ENCODE peak calls at places on chromosome 4, in five cellular contexts. One of them, this sample, is unnamed.

GRCh38 chr4:147927377-147928137 is 195.7 kb downstream of the ARHGAP10 start:
- DNase-seq in neuronal stem cell: no peak
- DNase-seq in mesenchymal stem cell: peak; percentile 34
- DNase-seq in H1: no peak
- DNase-seq in IMR-90: peak; percentile 39
- DNase-seq in this sample: no peak

GRCh38 chr4:110156442-110156841 is 42.0 kb downstream of the ELOVL6 start:
- DNase-seq in mesenchymal stem cell: no peak
- DNase-seq in IMR-90: no peak
- DNase-seq in neuronal stem cell: no peak
- DNase-seq in H1: no peak
- DNase-seq in this sample: no peak

GRCh38 chr4:140579278-140579677 is 10.5 kb upstream of the UCP1 start:
- DNase-seq in mesenchymal stem cell: no peak
- DNase-seq in IMR-90: no peak
- DNase-seq in H1: no peak
- DNase-seq in neuronal stem cell: no peak
- DNase-seq in this sample: no peak

GRCh38 chr4:3809028-3809427 is 42.8 kb downstream of the ADRA2C start:
- DNase-seq in neuronal stem cell: no peak
- DNase-seq in IMR-90: no peak
- DNase-seq in H1: no peak
- DNase-seq in mesenchymal stem cell: no peak
- DNase-seq in this sample: no peak

GRCh38 chr4:34720563-34720962 is 1523.8 kb downstream of the ARAP2 start:
- DNase-seq in mesenchymal stem cell: peak; percentile 60
- DNase-seq in IMR-90: peak; percentile 24
- DNase-seq in neuronal stem cell: peak; percentile 40
- DNase-seq in H1: no peak
- DNase-seq in this sample: no peak

GRCh38 chr4:84877051-84877833 is 89.2 kb downstream of the WDFY3 start:
- DNase-seq in mesenchymal stem cell: peak; percentile 78
- DNase-seq in neuronal stem cell: no peak
- DNase-seq in H1: no peak
- DNase-seq in IMR-90: no peak
- DNase-seq in this sample: no peak

GRCh38 chr4:7167706-7168105 is 24.6 kb upstream of the SORCS2 start:
- DNase-seq in H1: no peak
- DNase-seq in IMR-90: no peak
- DNase-seq in neuronal stem cell: no peak
- DNase-seq in mesenchymal stem cell: no peak
- DNase-seq in this sample: peak; percentile 15

GRCh38 chr4:139266583-139267257 is 13.3 kb downstream of the MGARP start:
- DNase-seq in neuronal stem cell: no peak
- DNase-seq in H1: no peak
- DNase-seq in mesenchymal stem cell: peak; percentile 84
- DNase-seq in IMR-90: peak; percentile 86
- DNase-seq in this sample: peak; percentile 46

GRCh38 chr4:45004326-45004725 is 278.0 kb upstream of the GNPDA2 start:
- DNase-seq in mesenchymal stem cell: no peak
- DNase-seq in IMR-90: no peak
- DNase-seq in neuronal stem cell: no peak
- DNase-seq in H1: no peak
- DNase-seq in this sample: no peak

GRCh38 chr4:8461616-8462015 is 21.0 kb downstream of the TRMT44 start:
- DNase-seq in IMR-90: no peak
- DNase-seq in H1: no peak
- DNase-seq in mesenchymal stem cell: no peak
- DNase-seq in neuronal stem cell: no peak
- DNase-seq in this sample: no peak

GRCh38 chr4:187726485-187726884 is 269.1 kb upstream of the ZFP42 start:
- DNase-seq in mesenchymal stem cell: no peak
- DNase-seq in H1: no peak
- DNase-seq in neuronal stem cell: no peak
- DNase-seq in IMR-90: no peak
- DNase-seq in this sample: no peak

GRCh38 chr4:8325284-8325973 is 55.9 kb downstream of the HTRA3 start:
- DNase-seq in neuronal stem cell: no peak
- DNase-seq in IMR-90: no peak
- DNase-seq in H1: peak; percentile 14
- DNase-seq in mesenchymal stem cell: no peak
- DNase-seq in this sample: peak; percentile 18

DNA sequence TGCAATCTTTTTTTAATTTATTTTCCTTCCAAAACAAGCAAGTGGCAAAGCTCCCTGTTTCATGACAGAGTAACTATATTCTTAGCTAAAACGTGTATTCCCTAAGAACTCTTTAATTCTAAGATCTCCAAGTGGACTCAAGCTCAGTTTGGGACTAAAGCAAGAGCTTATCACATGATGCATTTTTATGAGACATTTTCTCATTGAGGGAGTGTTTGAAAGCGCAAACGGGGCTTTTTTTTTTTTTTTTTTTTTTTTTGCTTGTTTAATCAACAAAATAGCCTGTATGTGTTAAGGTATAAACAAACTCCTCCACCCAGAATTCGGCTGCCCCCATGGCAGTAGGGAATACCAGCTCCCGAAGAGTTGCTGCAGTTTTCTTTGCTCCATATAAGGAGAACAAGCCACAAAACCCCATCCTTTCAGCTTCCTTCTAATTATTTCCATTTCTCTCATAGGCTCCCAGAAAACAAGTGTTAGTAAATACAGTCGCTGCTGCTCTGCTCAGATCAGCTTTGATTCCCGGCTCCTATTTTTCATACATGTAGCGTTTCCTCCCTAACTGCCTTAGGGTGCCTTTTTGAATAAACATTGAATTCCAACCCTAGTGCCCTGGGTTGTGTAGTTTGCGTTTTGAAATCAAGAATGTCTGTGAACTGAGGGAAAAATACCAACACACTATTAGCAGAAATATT is 669 bp upstream of the PPARGC1A start:
- DNase-seq in neuronal stem cell: no peak
- DNase-seq in IMR-90: no peak
- DNase-seq in H1: no peak
- DNase-seq in mesenchymal stem cell: peak; percentile 45
- DNase-seq in this sample: no peak
- H3K14ac ChIP-seq in neuronal stem cell: no peak overlapping the region
- H3K14ac ChIP-seq in IMR-90: no peak overlapping the region
- H3K14ac ChIP-seq in H1: no peak overlapping the region
- H3K14ac ChIP-seq in mesenchymal stem cell: no peak overlapping the region
- H3K14ac ChIP-seq in this sample: no peak overlapping the region

GRCh38 chr4:82567444-82567843 is 5.7 kb upstream of the TMEM150C start:
- DNase-seq in IMR-90: no peak
- DNase-seq in neuronal stem cell: no peak
- DNase-seq in H1: no peak
- DNase-seq in mesenchymal stem cell: no peak
- DNase-seq in this sample: no peak

GRCh38 chr4:82562553-82562854 is 716 bp upstream of the TMEM150C start:
- DNase-seq in IMR-90: no peak
- DNase-seq in neuronal stem cell: no peak
- DNase-seq in mesenchymal stem cell: no peak
- DNase-seq in H1: no peak
- DNase-seq in this sample: peak; percentile 33

GRCh38 chr4:82560853-82561744 is 689 bp downstream of the TMEM150C start:
- DNase-seq in H1: peak; percentile 67
- DNase-seq in neuronal stem cell: no peak
- DNase-seq in IMR-90: no peak
- DNase-seq in mesenchymal stem cell: no peak
- DNase-seq in this sample: peak; percentile 35

GRCh38 chr4:82559735-82560120 is 2.1 kb downstream of the TMEM150C start:
- DNase-seq in mesenchymal stem cell: no peak
- DNase-seq in IMR-90: no peak
- DNase-seq in H1: no peak
- DNase-seq in neuronal stem cell: no peak
- DNase-seq in this sample: no peak

DNA sequence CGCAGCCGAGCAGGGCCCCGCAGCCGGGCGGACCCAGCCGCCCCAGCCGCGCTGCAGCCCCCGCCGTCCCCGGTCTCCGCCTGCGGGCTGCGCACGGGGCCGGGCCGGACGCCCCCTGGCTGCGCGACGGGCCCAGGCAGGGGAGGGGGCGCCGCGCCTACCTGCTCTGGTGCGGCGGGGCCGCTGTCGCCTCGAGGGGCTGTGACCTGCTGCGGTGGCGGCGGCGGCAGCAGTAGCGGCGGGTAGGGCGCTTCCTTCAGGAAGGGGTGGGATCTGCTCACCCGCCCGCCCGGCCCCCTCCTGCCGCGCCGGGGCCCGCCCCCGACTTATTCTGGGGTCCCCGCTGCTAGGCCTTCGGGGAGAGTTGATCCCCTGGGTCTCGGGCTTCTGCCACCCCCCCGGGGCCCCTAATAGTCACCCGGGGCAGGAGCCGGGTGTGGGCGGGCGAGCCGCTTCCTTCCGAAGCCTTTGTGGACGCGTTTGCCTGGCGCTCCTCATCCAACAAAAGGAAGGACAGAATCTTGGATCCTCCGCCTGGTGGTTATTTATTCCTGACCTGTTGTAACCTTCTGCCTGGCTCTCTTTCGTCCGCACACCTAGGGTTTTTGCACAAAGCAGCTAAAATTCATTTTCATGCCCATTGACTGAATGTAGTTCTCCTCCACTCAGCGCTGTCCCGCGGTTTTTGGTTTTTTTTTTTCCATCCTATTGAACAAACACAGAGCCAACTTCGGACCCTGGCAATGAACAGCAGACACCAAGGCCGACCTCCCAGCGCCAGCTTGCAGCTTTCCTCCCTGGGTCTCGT is at the start of gene TMEM150C:
- DNase-seq in mesenchymal stem cell: peak; percentile 36
- DNase-seq in H1: peak; percentile 73
- DNase-seq in neuronal stem cell: peak; percentile 44
- DNase-seq in IMR-90: no peak
- DNase-seq in this sample: peak; percentile 67
- H3K14ac ChIP-seq in mesenchymal stem cell: peak within 1 kb of the TSS; percentile 91
- H3K14ac ChIP-seq in H1: no peak within 1 kb of the TSS
- H3K14ac ChIP-seq in neuronal stem cell: no peak within 1 kb of the TSS
- H3K14ac ChIP-seq in IMR-90: no peak within 1 kb of the TSS
- H3K14ac ChIP-seq in this sample: no peak within 1 kb of the TSS

GRCh38 chr4:184198190-184198589 is 19.5 kb downstream of the ENPP6 start:
- DNase-seq in IMR-90: no peak
- DNase-seq in neuronal stem cell: no peak
- DNase-seq in H1: no peak
- DNase-seq in mesenchymal stem cell: no peak
- DNase-seq in this sample: no peak
- H3K14ac ChIP-seq in IMR-90: no peak overlapping the region
- H3K14ac ChIP-seq in neuronal stem cell: no peak overlapping the region
- H3K14ac ChIP-seq in H1: no peak overlapping the region
- H3K14ac ChIP-seq in mesenchymal stem cell: no peak overlapping the region
- H3K14ac ChIP-seq in this sample: no peak overlapping the region

GRCh38 chr4:152535236-152535902 is 523 bp downstream of the FBXW7 start:
- DNase-seq in IMR-90: no peak
- DNase-seq in H1: peak; percentile 49
- DNase-seq in neuronal stem cell: no peak
- DNase-seq in mesenchymal stem cell: peak; percentile 10
- DNase-seq in this sample: no peak

GRCh38 chr4:152537881-152538280 is 2.0 kb upstream of the FBXW7 start:
- DNase-seq in H1: no peak
- DNase-seq in IMR-90: no peak
- DNase-seq in neuronal stem cell: no peak
- DNase-seq in mesenchymal stem cell: no peak
- DNase-seq in this sample: no peak

GRCh38 chr4:152535903-152536544 is at the start of gene FBXW7:
- DNase-seq in mesenchymal stem cell: peak; percentile 99
- DNase-seq in IMR-90: peak; percentile 99
- DNase-seq in H1: peak; percentile 99
- DNase-seq in neuronal stem cell: peak; percentile 100
- DNase-seq in this sample: peak; percentile 99

GRCh38 chr4:152534541-152535231 is 1.2 kb downstream of the FBXW7 start:
- DNase-seq in mesenchymal stem cell: peak; percentile 43
- DNase-seq in IMR-90: no peak
- DNase-seq in H1: peak; percentile 58
- DNase-seq in neuronal stem cell: no peak
- DNase-seq in this sample: peak; percentile 35

DNA sequence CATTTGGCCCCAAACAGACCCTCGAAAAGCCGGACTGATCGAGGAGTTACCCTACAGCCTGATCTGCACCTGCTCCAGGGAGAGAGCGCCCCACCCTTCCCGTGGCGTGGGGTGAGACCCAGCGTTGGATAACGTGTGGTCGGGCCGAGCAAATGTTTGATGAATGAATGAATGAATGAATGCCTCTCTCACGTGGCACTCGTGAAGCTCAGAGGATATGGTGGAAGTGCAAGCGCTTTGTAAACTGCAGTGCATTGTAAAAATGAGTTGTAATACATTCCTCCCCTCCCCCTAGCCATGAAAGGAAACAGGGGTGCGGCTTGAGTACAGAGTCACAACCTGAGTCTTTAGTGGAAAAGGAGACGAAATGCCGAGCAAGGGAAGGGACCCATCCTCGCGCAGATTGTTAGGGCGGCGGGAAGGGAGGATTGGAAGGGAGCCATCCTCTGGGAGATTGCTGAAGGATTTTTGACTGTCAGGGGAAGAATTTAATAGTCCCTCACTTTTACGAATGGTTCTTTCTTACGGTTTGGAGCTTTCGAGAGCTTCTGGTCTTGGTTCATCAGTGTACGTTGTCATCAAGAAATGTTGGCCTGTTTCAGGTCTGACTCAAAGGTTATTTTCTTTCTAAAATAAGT is 772 bp upstream of the FBXW7 start:
- DNase-seq in H1: no peak
- DNase-seq in mesenchymal stem cell: peak; percentile 61
- DNase-seq in IMR-90: peak; percentile 37
- DNase-seq in neuronal stem cell: no peak
- DNase-seq in this sample: no peak
- H3K14ac ChIP-seq in H1: no peak overlapping the region
- H3K14ac ChIP-seq in mesenchymal stem cell: peak overlapping the region; percentile 26
- H3K14ac ChIP-seq in IMR-90: peak overlapping the region; percentile 18
- H3K14ac ChIP-seq in neuronal stem cell: peak overlapping the region; percentile 41
- H3K14ac ChIP-seq in this sample: peak overlapping the region; percentile 91

DNA sequence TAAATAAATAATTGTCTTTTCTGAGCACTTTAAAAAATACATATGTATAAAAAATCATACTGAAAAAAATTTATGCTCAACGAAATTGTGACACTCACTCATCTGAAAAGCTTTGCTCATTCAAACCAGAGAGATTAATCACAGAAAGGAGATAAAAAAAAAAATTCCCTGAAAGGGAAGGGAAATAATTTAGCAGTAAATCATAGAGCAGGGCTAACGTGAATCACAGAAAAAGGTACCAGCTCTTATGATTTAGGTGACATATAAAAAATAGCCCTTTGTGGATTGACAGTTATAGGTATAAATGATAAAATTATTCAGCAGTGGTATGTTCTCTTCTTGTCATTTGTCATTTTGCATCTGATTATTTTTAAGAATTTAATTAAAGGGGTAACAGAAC is 552.7 kb upstream of the TENM3 start:
- DNase-seq in neuronal stem cell: no peak
- DNase-seq in H1: no peak
- DNase-seq in IMR-90: no peak
- DNase-seq in mesenchymal stem cell: no peak
- DNase-seq in this sample: no peak
- H3K14ac ChIP-seq in neuronal stem cell: no peak overlapping the region
- H3K14ac ChIP-seq in H1: no peak overlapping the region
- H3K14ac ChIP-seq in IMR-90: no peak overlapping the region
- H3K14ac ChIP-seq in mesenchymal stem cell: no peak overlapping the region
- H3K14ac ChIP-seq in this sample: no peak overlapping the region

GRCh38 chr4:4864940-4865704 is 5.7 kb downstream of the MSX1 start:
- DNase-seq in IMR-90: no peak
- DNase-seq in neuronal stem cell: no peak
- DNase-seq in H1: peak; percentile 64
- DNase-seq in mesenchymal stem cell: no peak
- DNase-seq in this sample: no peak
- H3K14ac ChIP-seq in IMR-90: no peak overlapping the region
- H3K14ac ChIP-seq in neuronal stem cell: no peak overlapping the region
- H3K14ac ChIP-seq in H1: no peak overlapping the region
- H3K14ac ChIP-seq in mesenchymal stem cell: no peak overlapping the region
- H3K14ac ChIP-seq in this sample: no peak overlapping the region

This sample was measured in H9.